ENCODE peak calls at places on chromosomes 5 and 9, in eight cellular contexts. L, B, U, W, A, E, Y and C are unnamed samples.

GRCh38 chr9:124780060-124780756 is 3.3 kb downstream of the OLFML2A start:
- DNase-seq in E (no peak), Y (no peak), U (no peak), A (no peak), B (no peak), L (no peak), W (no peak), C (no peak)

GRCh38 chr9:74887041-74887980 is at the start of gene TRPM6:
- DNase-seq in B (peak), E (peak), L (peak), W (no peak), A (peak), Y (peak), U (peak), C (peak)

GRCh38 chr5:36623832-36624231 is 17.4 kb downstream of the SLC1A3 start:
- DNase-seq in L (no peak), U (no peak), E (no peak), W (no peak), Y (no peak), B (no peak), A (no peak), C (no peak)

GRCh38 chr9:89731262-89731980 is 126.6 kb downstream of the GADD45G start:
- DNase-seq in Y (no peak), E (no peak), W (no peak), U (no peak), L (no peak), A (no peak), B (no peak), C (no peak)

GRCh38 chr5:129460951-129461815 is 1.1 kb downstream of the ADAMTS19 start:
- DNase-seq in A (no peak), W (no peak), E (no peak), Y (peak), U (no peak), L (peak), B (no peak), C (peak)

GRCh38 chr9:133254471-133254870 is 20.5 kb downstream of the ABO start:
- DNase-seq in A (no peak), U (no peak), W (no peak), Y (no peak), L (no peak), E (no peak), B (no peak), C (no peak)

GRCh38 chr9:126708178-126708577 is 94.5 kb downstream of the LMX1B start:
- DNase-seq in B (no peak), E (no peak), A (peak), U (no peak), Y (no peak), W (no peak), L (no peak), C (no peak)

GRCh38 chr5:125612356-125613149 is 810.7 kb upstream of the GRAMD2B start:
- DNase-seq in Y (no peak), W (no peak), A (no peak), E (no peak), L (no peak), U (no peak), B (no peak), C (no peak)

GRCh38 chr5:98656106-98656795 is 117.2 kb upstream of the RGMB start:
- DNase-seq in Y (no peak), L (no peak), E (no peak), U (no peak), B (peak), W (no peak), A (no peak), C (no peak)

GRCh38 chr5:9514968-9515367 is 30.9 kb downstream of the SEMA5A start:
- DNase-seq in U (no peak), E (no peak), A (no peak), B (no peak), Y (no peak), W (no peak), L (no peak), C (no peak)

GRCh38 chr5:65535529-65535987 is 27.4 kb downstream of the CENPK start:
- DNase-seq in W (no peak), Y (no peak), U (no peak), B (peak), L (no peak), A (no peak), E (no peak), C (no peak)

GRCh38 chr9:122346478-122347347 is 24.1 kb upstream of the PTGS1 start:
- DNase-seq in W (peak), B (no peak), U (no peak), E (no peak), Y (no peak), L (peak), A (no peak), C (peak)

GRCh38 chr9:114146735-114147134 is 8.6 kb upstream of the COL27A1 start:
- DNase-seq in W (no peak), L (no peak), A (no peak), B (no peak), E (no peak), U (no peak), Y (no peak), C (no peak)

GRCh38 chr5:135454946-135455345 is 2.8 kb upstream of the TIFAB start:
- DNase-seq in U (no peak), W (no peak), B (no peak), Y (no peak), A (no peak), L (no peak), E (no peak), C (no peak)

GRCh38 chr9:116549786-116550660 is 137.1 kb upstream of the TRIM32 start:
- DNase-seq in B (peak), U (no peak), Y (no peak), L (no peak), W (no peak), A (no peak), E (no peak), C (no peak)

GRCh38 chr5:170159101-170159698 is 53.5 kb downstream of the FOXI1 start:
- DNase-seq in U (no peak), Y (peak), L (no peak), E (no peak), W (no peak), B (peak), A (no peak), C (no peak)

GRCh38 chr9:37417252-37417803 is 5.2 kb upstream of the GRHPR start:
- DNase-seq in U (no peak), Y (no peak), A (no peak), B (no peak), W (no peak), L (no peak), E (no peak), C (no peak)

GRCh38 chr9:34891386-34891785 is 66.7 kb upstream of the PHF24 start:
- DNase-seq in L (no peak), U (no peak), Y (no peak), A (no peak), E (no peak), B (no peak), W (no peak), C (no peak)

GRCh38 chr5:171371326-171371725 is 16.3 kb upstream of the NPM1 start:
- DNase-seq in B (no peak), E (no peak), L (no peak), U (no peak), W (no peak), A (no peak), Y (no peak), C (no peak)

GRCh38 chr9:133691659-133692363 is 46.3 kb downstream of the SARDH start:
- DNase-seq in Y (no peak), L (no peak), B (peak), A (peak), W (no peak), E (no peak), U (no peak), C (no peak)

GRCh38 chr5:119537704-119538103 is 85.4 kb downstream of the HSD17B4 start:
- DNase-seq in U (no peak), E (no peak), L (no peak), W (no peak), A (no peak), B (peak), Y (peak), C (no peak)

GRCh38 chr9:31776471-31776870 is 608.0 kb upstream of the ACO1 start:
- DNase-seq in B (no peak), W (no peak), L (no peak), Y (no peak), E (no peak), A (no peak), U (no peak), C (no peak)

GRCh38 chr5:119070578-119070827 is 384 bp upstream of the DMXL1 start:
- DNase-seq in U (no peak), B (no peak), A (no peak), W (no peak), Y (no peak), L (no peak), E (no peak), C (no peak)

GRCh38 chr5:143491644-143492043 is 88.2 kb upstream of the NR3C1 start:
- DNase-seq in E (no peak), A (no peak), B (no peak), U (no peak), W (no peak), L (no peak), Y (peak), C (no peak)

GRCh38 chr5:61301820-61302563 is 30.1 kb upstream of the ZSWIM6 start:
- DNase-seq in E (peak), U (no peak), W (no peak), A (no peak), B (peak), Y (peak), L (no peak), C (no peak)

GRCh38 chr9:108780949-108781734 is 74.6 kb downstream of the ACTL7B start:
- DNase-seq in W (no peak), A (peak), L (no peak), E (no peak), U (no peak), Y (no peak), B (no peak), C (no peak)

GRCh38 chr9:108779506-108779905 is 76.3 kb downstream of the ACTL7B start:
- DNase-seq in E (no peak), A (no peak), L (no peak), U (no peak), B (no peak), W (no peak), Y (no peak), C (no peak)

GRCh38 chr9:108775901-108776306 is 79.9 kb downstream of the ACTL7B start:
- DNase-seq in L (no peak), W (no peak), Y (no peak), E (no peak), B (no peak), U (no peak), A (no peak), C (no peak)

GRCh38 chr9:108776920-108777650 is 78.7 kb downstream of the ACTL7B start:
- DNase-seq in Y (no peak), B (peak), U (no peak), W (no peak), L (no peak), E (no peak), A (peak), C (no peak)
- TF ChIP-seq CTCF in Y (peak), B (no peak), U (no peak), W (no peak), L (no peak), E (no peak), A (peak), C (peak)

DNA sequence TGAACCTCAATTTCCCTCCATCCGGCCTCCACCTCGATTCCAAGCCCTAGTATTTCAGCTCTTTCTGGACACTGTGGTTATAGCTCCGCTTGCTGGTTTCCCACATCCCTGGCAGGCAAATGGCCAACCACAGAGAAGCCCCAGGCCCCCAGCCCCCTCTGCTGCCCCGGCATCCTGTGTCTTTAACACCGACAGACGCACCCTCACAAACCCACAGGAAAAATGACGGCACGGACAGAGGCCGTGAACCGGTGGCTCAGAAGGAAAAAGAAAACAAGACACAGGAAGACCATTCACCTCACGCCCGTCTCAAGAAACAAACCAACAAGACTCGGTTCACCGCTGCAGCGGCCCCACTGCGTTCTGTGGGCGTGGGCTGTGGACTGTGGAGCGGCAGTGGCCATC is 1.5 kb upstream of the CLIC3 start:
- DNase-seq in E (no peak), U (peak), B (no peak), A (no peak), L (no peak), W (peak), Y (no peak), C (no peak)
- TF ChIP-seq CTCF in E (no peak), U (no peak), B (no peak), A (no peak), L (no peak), W (no peak), Y (no peak), C (no peak)

GRCh38 chr9:17789316-17789715 is 210.4 kb downstream of the SH3GL2 start:
- DNase-seq in B (no peak), E (no peak), L (no peak), A (no peak), W (no peak), U (no peak), Y (no peak), C (no peak)

GRCh38 chr9:17795708-17796107 is 216.8 kb downstream of the SH3GL2 start:
- DNase-seq in A (no peak), B (no peak), U (no peak), L (no peak), E (no peak), W (no peak), Y (no peak), C (no peak)

GRCh38 chr9:17799383-17799782 is 220.5 kb downstream of the SH3GL2 start:
- DNase-seq in B (peak), W (no peak), A (no peak), L (no peak), E (no peak), Y (no peak), U (no peak), C (no peak)

DNA sequence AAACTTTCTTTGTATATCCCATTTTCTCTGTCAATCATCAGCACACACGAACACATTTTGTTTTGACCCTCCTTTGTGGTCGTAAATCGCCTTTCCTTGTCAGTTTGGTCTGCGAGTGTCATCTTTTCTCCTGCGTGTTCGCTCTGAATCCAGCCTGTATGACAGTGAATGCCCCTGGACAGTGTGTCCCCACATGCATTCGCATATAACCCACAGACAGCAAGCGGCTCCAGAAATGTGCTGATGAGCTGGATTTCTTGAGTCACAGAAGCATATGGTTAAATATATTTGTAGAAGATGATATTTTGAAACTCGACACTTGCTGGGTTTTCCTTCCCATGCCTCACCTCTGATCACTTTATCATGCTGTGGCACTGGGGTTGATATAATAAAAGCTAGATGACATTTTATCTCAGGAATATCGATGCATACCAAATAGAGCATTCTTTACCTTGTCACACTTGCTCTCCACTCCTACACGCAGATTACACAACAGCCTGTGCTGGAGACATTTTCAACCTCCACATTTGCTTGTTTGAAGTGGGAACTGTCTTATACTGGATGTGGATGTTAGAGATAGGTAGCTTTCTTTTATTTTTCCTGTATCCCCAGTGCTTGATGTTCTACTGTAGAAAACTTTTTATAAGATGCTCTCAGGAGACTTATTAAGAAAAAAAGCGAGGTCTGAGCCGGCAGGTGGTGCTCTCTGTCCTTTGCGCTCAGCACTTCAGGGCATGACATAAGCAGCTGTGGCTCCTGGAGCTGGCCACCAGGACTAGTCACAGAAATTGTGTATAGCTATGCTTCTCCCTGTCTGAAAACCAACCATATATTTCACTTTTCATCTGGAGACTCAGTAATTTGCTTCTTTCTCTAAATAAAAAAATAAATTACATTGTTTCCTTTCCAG is 215.1 kb downstream of the SH3GL2 start:
- DNase-seq in W (no peak), U (no peak), E (no peak), Y (peak), A (peak), B (no peak), L (no peak), C (no peak)
- TF ChIP-seq CTCF in W (no peak), U (no peak), E (no peak), Y (peak), A (peak), B (no peak), L (peak), C (peak)

GRCh38 chr5:34898258-34898895 is 16.9 kb downstream of the RAD1 start:
- DNase-seq in A (peak), E (no peak), W (peak), Y (peak), L (peak), B (peak), U (peak), C (peak)
- TF ChIP-seq CTCF in A (peak), E (peak), W (peak), Y (peak), L (peak), B (peak), U (peak), C (peak)

GRCh38 chr9:5429873-5430564 is 7.7 kb downstream of the PLGRKT start:
- DNase-seq in W (no peak), U (no peak), L (no peak), A (no peak), E (no peak), Y (no peak), B (no peak), C (no peak)

GRCh38 chr9:5428172-5428571 is 9.6 kb downstream of the PLGRKT start:
- DNase-seq in E (no peak), L (no peak), W (no peak), U (no peak), B (no peak), Y (no peak), A (no peak), C (no peak)

GRCh38 chr9:5427005-5427404 is 10.7 kb downstream of the PLGRKT start:
- DNase-seq in W (no peak), A (no peak), E (no peak), B (no peak), Y (no peak), U (no peak), L (no peak), C (no peak)

GRCh38 chr9:5430912-5431311 is 6.8 kb downstream of the PLGRKT start:
- DNase-seq in B (no peak), L (no peak), U (no peak), W (no peak), A (no peak), Y (no peak), E (no peak), C (no peak)

GRCh38 chr9:5428794-5429528 is 8.8 kb downstream of the PLGRKT start:
- DNase-seq in A (no peak), B (no peak), E (no peak), W (no peak), Y (no peak), U (no peak), L (no peak), C (no peak)
- TF ChIP-seq CTCF in A (no peak), B (no peak), E (no peak), W (no peak), Y (no peak), U (no peak), L (no peak), C (no peak)

GRCh38 chr5:147979761-147980160 is 73.4 kb upstream of the C5orf46 start:
- DNase-seq in E (no peak), U (no peak), Y (no peak), W (no peak), A (no peak), L (no peak), B (no peak), C (no peak)

GRCh38 chr5:147985593-147985992 is 78.2 kb upstream of the SPINK5 start:
- DNase-seq in U (no peak), Y (no peak), L (no peak), A (no peak), W (no peak), E (no peak), B (no peak), C (no peak)

GRCh38 chr5:147986134-147986757 is 77.5 kb upstream of the SPINK5 start:
- DNase-seq in B (no peak), W (no peak), A (no peak), U (no peak), E (no peak), L (no peak), Y (no peak), C (no peak)

GRCh38 chr5:147981074-147981473 is 74.7 kb upstream of the C5orf46 start:
- DNase-seq in E (no peak), A (no peak), Y (no peak), U (no peak), B (no peak), L (no peak), W (no peak), C (no peak)
- TF ChIP-seq CTCF in E (no peak), A (no peak), Y (no peak), U (no peak), B (no peak), L (no peak), W (no peak), C (no peak)

DNA sequence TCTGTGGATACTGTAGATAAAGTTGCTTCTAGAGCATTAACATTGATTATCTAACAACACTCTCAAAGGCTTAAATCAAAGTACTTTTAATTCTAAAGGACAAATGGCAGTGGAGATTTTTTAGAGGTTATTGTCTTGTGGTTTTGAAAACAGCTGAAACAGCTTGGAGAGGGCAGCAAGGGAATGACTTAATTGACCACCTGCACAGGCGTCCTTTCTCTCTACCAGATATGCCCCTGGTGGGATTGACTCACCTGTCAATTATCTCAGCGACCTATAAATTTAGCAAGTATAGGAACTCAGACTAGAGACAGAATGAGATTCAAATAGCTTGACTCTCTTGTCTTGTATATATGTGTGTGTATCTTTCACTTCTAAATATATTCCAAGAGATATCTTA is 13.5 kb downstream of the ARL14EPL start:
- DNase-seq in E (no peak), W (no peak), Y (no peak), U (no peak), B (no peak), L (no peak), A (no peak), C (no peak)
- TF ChIP-seq CTCF in E (no peak), W (no peak), Y (no peak), U (no peak), B (no peak), L (no peak), A (no peak), C (no peak)

GRCh38 chr5:138610468-138611294 is 35.5 kb upstream of the HSPA9 start:
- DNase-seq in W (no peak), Y (peak), A (peak), E (no peak), B (no peak), U (no peak), L (peak), C (no peak)
- TF ChIP-seq CTCF in W (no peak), Y (no peak), A (no peak), E (no peak), B (peak), U (no peak), L (peak), C (peak)

GRCh38 chr9:27247756-27248155 is 49.2 kb downstream of the EQTN start:
- DNase-seq in B (peak), Y (peak), E (no peak), A (peak), U (no peak), W (no peak), L (peak), C (peak)
- TF ChIP-seq CTCF in B (peak), Y (peak), E (peak), A (peak), U (no peak), W (no peak), L (peak), C (peak)